ENCODE peak calls at places on chromosome 19, in ten cellular contexts. One of them, this sample, is unnamed.

GRCh38 chr19:15010497-15011255 is 31.0 kb upstream of the SLC1A6 start:
- DNase-seq in lower leg skin: no peak
- DNase-seq in right lobe of liver: no peak
- DNase-seq in HCT116: no peak
- DNase-seq in esophagus squamous epithelium: no peak
- DNase-seq in NB4: no peak
- DNase-seq in stomach: no peak
- DNase-seq in esophagus muscularis mucosa: no peak
- DNase-seq in adrenal gland: no peak
- DNase-seq in ovary: no peak
- DNase-seq in this sample: no peak

GRCh38 chr19:29549105-29550070 is 23.6 kb downstream of the VSTM2B start:
- DNase-seq in HCT116: no peak
- DNase-seq in esophagus muscularis mucosa: no peak
- DNase-seq in stomach: peak
- DNase-seq in ovary: no peak
- DNase-seq in right lobe of liver: no peak
- DNase-seq in NB4: no peak
- DNase-seq in esophagus squamous epithelium: no peak
- DNase-seq in lower leg skin: no peak
- DNase-seq in adrenal gland: no peak
- DNase-seq in this sample: no peak

GRCh38 chr19:30225615-30226463 is 146.3 kb upstream of the ZNF536 start:
- DNase-seq in right lobe of liver: no peak
- DNase-seq in esophagus squamous epithelium: no peak
- DNase-seq in NB4: no peak
- DNase-seq in adrenal gland: no peak
- DNase-seq in esophagus muscularis mucosa: no peak
- DNase-seq in lower leg skin: no peak
- DNase-seq in ovary: no peak
- DNase-seq in HCT116: no peak
- DNase-seq in stomach: no peak
- DNase-seq in this sample: no peak

GRCh38 chr19:28468701-28469459 is 744.1 kb downstream of the UQCRFS1 start:
- DNase-seq in NB4: peak
- DNase-seq in lower leg skin: no peak
- DNase-seq in esophagus squamous epithelium: no peak
- DNase-seq in right lobe of liver: peak
- DNase-seq in adrenal gland: no peak
- DNase-seq in esophagus muscularis mucosa: no peak
- DNase-seq in stomach: no peak
- DNase-seq in ovary: no peak
- DNase-seq in HCT116: no peak
- DNase-seq in this sample: no peak

GRCh38 chr19:39937094-39937493 is 2.7 kb upstream of the FCGBP start:
- DNase-seq in HCT116: no peak
- DNase-seq in esophagus muscularis mucosa: no peak
- DNase-seq in ovary: no peak
- DNase-seq in right lobe of liver: no peak
- DNase-seq in adrenal gland: no peak
- DNase-seq in lower leg skin: no peak
- DNase-seq in stomach: no peak
- DNase-seq in NB4: peak
- DNase-seq in esophagus squamous epithelium: no peak
- DNase-seq in this sample: no peak

GRCh38 chr19:12484371-12485322 is at the start of gene ZNF709:
- DNase-seq in ovary: peak
- DNase-seq in adrenal gland: peak
- DNase-seq in lower leg skin: peak
- DNase-seq in esophagus muscularis mucosa: peak
- DNase-seq in stomach: peak
- DNase-seq in NB4: peak
- DNase-seq in HCT116: no peak
- DNase-seq in right lobe of liver: peak
- DNase-seq in esophagus squamous epithelium: peak
- DNase-seq in this sample: peak

GRCh38 chr19:52946322-52947310 is 16.1 kb downstream of the ZNF816 start:
- DNase-seq in HCT116: no peak
- DNase-seq in lower leg skin: no peak
- DNase-seq in esophagus squamous epithelium: no peak
- DNase-seq in ovary: peak
- DNase-seq in NB4: no peak
- DNase-seq in stomach: peak
- DNase-seq in esophagus muscularis mucosa: no peak
- DNase-seq in right lobe of liver: no peak
- DNase-seq in adrenal gland: no peak
- DNase-seq in this sample: peak

GRCh38 chr19:4703671-4704316 is 19.8 kb downstream of the DPP9 start:
- DNase-seq in ovary: no peak
- DNase-seq in NB4: no peak
- DNase-seq in esophagus muscularis mucosa: no peak
- DNase-seq in HCT116: no peak
- DNase-seq in stomach: no peak
- DNase-seq in right lobe of liver: no peak
- DNase-seq in esophagus squamous epithelium: no peak
- DNase-seq in lower leg skin: no peak
- DNase-seq in adrenal gland: no peak
- DNase-seq in this sample: no peak

GRCh38 chr19:47719047-47719885 is 6.0 kb downstream of the EHD2 start:
- DNase-seq in esophagus muscularis mucosa: peak
- DNase-seq in esophagus squamous epithelium: no peak
- DNase-seq in adrenal gland: peak
- DNase-seq in ovary: peak
- DNase-seq in right lobe of liver: no peak
- DNase-seq in NB4: peak
- DNase-seq in HCT116: no peak
- DNase-seq in stomach: peak
- DNase-seq in lower leg skin: peak
- DNase-seq in this sample: peak

GRCh38 chr19:46347572-46347883 is 641 bp downstream of the PPP5C start:
- DNase-seq in right lobe of liver: no peak
- DNase-seq in esophagus squamous epithelium: no peak
- DNase-seq in esophagus muscularis mucosa: no peak
- DNase-seq in NB4: no peak
- DNase-seq in HCT116: no peak
- DNase-seq in adrenal gland: no peak
- DNase-seq in lower leg skin: no peak
- DNase-seq in stomach: no peak
- DNase-seq in ovary: no peak
- DNase-seq in this sample: no peak

GRCh38 chr19:58543826-58544590 is at the start of gene TRIM28:
- DNase-seq in adrenal gland: peak
- DNase-seq in stomach: peak
- DNase-seq in HCT116: peak
- DNase-seq in esophagus squamous epithelium: no peak
- DNase-seq in esophagus muscularis mucosa: peak
- DNase-seq in NB4: peak
- DNase-seq in right lobe of liver: peak
- DNase-seq in lower leg skin: peak
- DNase-seq in ovary: peak
- DNase-seq in this sample: peak

GRCh38 chr19:18972301-18972831 is 31.3 kb upstream of the HOMER3 start:
- DNase-seq in right lobe of liver: no peak
- DNase-seq in adrenal gland: no peak
- DNase-seq in NB4: peak
- DNase-seq in HCT116: no peak
- DNase-seq in ovary: no peak
- DNase-seq in esophagus muscularis mucosa: no peak
- DNase-seq in esophagus squamous epithelium: no peak
- DNase-seq in lower leg skin: no peak
- DNase-seq in stomach: no peak
- DNase-seq in this sample: peak

GRCh38 chr19:38484747-38485146 is 51.3 kb downstream of the RYR1 start:
- DNase-seq in stomach: no peak
- DNase-seq in esophagus squamous epithelium: no peak
- DNase-seq in adrenal gland: no peak
- DNase-seq in ovary: no peak
- DNase-seq in HCT116: no peak
- DNase-seq in NB4: no peak
- DNase-seq in right lobe of liver: no peak
- DNase-seq in lower leg skin: no peak
- DNase-seq in esophagus muscularis mucosa: no peak
- DNase-seq in this sample: no peak

GRCh38 chr19:39704181-39705044 is at the start of gene LGALS14:
- DNase-seq in adrenal gland: no peak
- DNase-seq in stomach: no peak
- DNase-seq in NB4: no peak
- DNase-seq in lower leg skin: no peak
- DNase-seq in esophagus muscularis mucosa: no peak
- DNase-seq in HCT116: no peak
- DNase-seq in ovary: no peak
- DNase-seq in esophagus squamous epithelium: no peak
- DNase-seq in right lobe of liver: no peak
- DNase-seq in this sample: no peak

GRCh38 chr19:46413262-46414031 is at the start of gene CCDC8:
- DNase-seq in right lobe of liver: peak
- DNase-seq in lower leg skin: no peak
- DNase-seq in stomach: no peak
- DNase-seq in HCT116: no peak
- DNase-seq in adrenal gland: peak
- DNase-seq in ovary: peak
- DNase-seq in esophagus muscularis mucosa: no peak
- DNase-seq in esophagus squamous epithelium: no peak
- DNase-seq in NB4: peak
- DNase-seq in this sample: peak

GRCh38 chr19:19064098-19064722 is 416 bp downstream of the SLC25A42 start:
- DNase-seq in right lobe of liver: no peak
- DNase-seq in stomach: no peak
- DNase-seq in esophagus muscularis mucosa: no peak
- DNase-seq in lower leg skin: no peak
- DNase-seq in adrenal gland: no peak
- DNase-seq in ovary: no peak
- DNase-seq in esophagus squamous epithelium: peak
- DNase-seq in NB4: no peak
- DNase-seq in HCT116: no peak
- DNase-seq in this sample: no peak

GRCh38 chr19:56538761-56539263 is at the start of gene ZFP28:
- DNase-seq in esophagus squamous epithelium: peak
- DNase-seq in HCT116: no peak
- DNase-seq in lower leg skin: peak
- DNase-seq in stomach: no peak
- DNase-seq in NB4: no peak
- DNase-seq in ovary: no peak
- DNase-seq in adrenal gland: no peak
- DNase-seq in right lobe of liver: peak
- DNase-seq in esophagus muscularis mucosa: peak
- DNase-seq in this sample: peak

GRCh38 chr19:56537442-56537841 is 1.3 kb upstream of the ZFP28 start:
- DNase-seq in right lobe of liver: no peak
- DNase-seq in lower leg skin: no peak
- DNase-seq in NB4: no peak
- DNase-seq in esophagus squamous epithelium: no peak
- DNase-seq in HCT116: no peak
- DNase-seq in esophagus muscularis mucosa: no peak
- DNase-seq in ovary: no peak
- DNase-seq in stomach: no peak
- DNase-seq in adrenal gland: no peak
- DNase-seq in this sample: no peak

GRCh38 chr19:56543776-56544175 is 5.0 kb downstream of the ZFP28 start:
- DNase-seq in lower leg skin: no peak
- DNase-seq in ovary: no peak
- DNase-seq in adrenal gland: no peak
- DNase-seq in HCT116: no peak
- DNase-seq in esophagus muscularis mucosa: no peak
- DNase-seq in esophagus squamous epithelium: no peak
- DNase-seq in right lobe of liver: no peak
- DNase-seq in stomach: no peak
- DNase-seq in NB4: no peak
- DNase-seq in this sample: no peak

GRCh38 chr19:56538254-56538760 is 441 bp upstream of the ZFP28 start:
- DNase-seq in lower leg skin: peak
- DNase-seq in esophagus squamous epithelium: peak
- DNase-seq in stomach: peak
- DNase-seq in ovary: peak
- DNase-seq in NB4: peak
- DNase-seq in adrenal gland: peak
- DNase-seq in esophagus muscularis mucosa: peak
- DNase-seq in HCT116: no peak
- DNase-seq in right lobe of liver: peak
- DNase-seq in this sample: peak
- TF ChIP-seq POLR2A in lower leg skin: no peak
- TF ChIP-seq POLR2A in esophagus squamous epithelium: no peak
- TF ChIP-seq POLR2A in stomach: no peak
- TF ChIP-seq POLR2A in ovary: no peak
- TF ChIP-seq POLR2A in NB4: no peak
- TF ChIP-seq POLR2A in adrenal gland: peak
- TF ChIP-seq POLR2A in esophagus muscularis mucosa: no peak
- TF ChIP-seq POLR2A in HCT116: no peak
- TF ChIP-seq POLR2A in right lobe of liver: no peak
- TF ChIP-seq POLR2A in this sample: peak

DNA sequence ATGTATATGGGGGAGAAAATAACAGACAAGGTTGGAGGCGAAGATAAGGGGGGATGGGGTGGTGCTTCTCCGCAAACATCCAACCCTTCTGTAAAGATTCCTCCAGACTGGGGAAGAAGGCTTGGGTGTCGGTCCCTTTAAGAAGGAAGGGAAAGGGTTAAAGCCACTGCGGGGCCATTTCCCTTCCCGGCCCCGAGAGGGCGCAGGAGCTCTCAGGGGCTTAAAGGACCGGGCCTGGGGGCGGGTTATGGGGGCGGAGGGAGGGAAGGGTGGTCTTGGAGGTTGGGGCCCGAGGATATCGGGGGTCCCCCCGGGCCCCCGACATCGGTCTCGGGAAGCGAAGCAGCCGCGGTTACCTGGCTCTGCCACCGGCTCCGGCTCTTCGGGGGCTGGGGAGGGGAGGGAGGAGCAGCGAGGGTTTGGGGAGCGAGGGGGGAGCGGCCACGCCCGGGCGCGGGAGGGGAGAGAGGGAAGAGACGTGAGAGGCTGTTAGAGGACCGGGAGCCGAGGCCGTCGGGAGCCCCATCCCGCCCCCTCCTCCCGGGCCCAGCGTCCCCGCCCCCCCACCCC is 2.8 kb downstream of the TNNT1 start:
- DNase-seq in stomach: no peak
- DNase-seq in ovary: no peak
- DNase-seq in NB4: peak
- DNase-seq in adrenal gland: no peak
- DNase-seq in right lobe of liver: no peak
- DNase-seq in esophagus muscularis mucosa: no peak
- DNase-seq in HCT116: peak
- DNase-seq in esophagus squamous epithelium: no peak
- DNase-seq in lower leg skin: no peak
- DNase-seq in this sample: no peak
- TF ChIP-seq POLR2A in stomach: no peak
- TF ChIP-seq POLR2A in ovary: no peak
- TF ChIP-seq POLR2A in NB4: no peak
- TF ChIP-seq POLR2A in adrenal gland: no peak
- TF ChIP-seq POLR2A in right lobe of liver: no peak
- TF ChIP-seq POLR2A in esophagus muscularis mucosa: no peak
- TF ChIP-seq POLR2A in HCT116: no peak
- TF ChIP-seq POLR2A in esophagus squamous epithelium: no peak
- TF ChIP-seq POLR2A in lower leg skin: no peak
- TF ChIP-seq POLR2A in this sample: no peak

GRCh38 chr19:3444695-3445234 is 35.6 kb downstream of the SMIM24 start:
- DNase-seq in NB4: no peak
- DNase-seq in adrenal gland: no peak
- DNase-seq in right lobe of liver: no peak
- DNase-seq in esophagus squamous epithelium: no peak
- DNase-seq in ovary: no peak
- DNase-seq in lower leg skin: no peak
- DNase-seq in HCT116: no peak
- DNase-seq in stomach: no peak
- DNase-seq in esophagus muscularis mucosa: no peak
- DNase-seq in this sample: no peak
- TF ChIP-seq POLR2A in NB4: no peak
- TF ChIP-seq POLR2A in adrenal gland: no peak
- TF ChIP-seq POLR2A in right lobe of liver: no peak
- TF ChIP-seq POLR2A in esophagus squamous epithelium: no peak
- TF ChIP-seq POLR2A in ovary: no peak
- TF ChIP-seq POLR2A in lower leg skin: no peak
- TF ChIP-seq POLR2A in HCT116: no peak
- TF ChIP-seq POLR2A in stomach: no peak
- TF ChIP-seq POLR2A in esophagus muscularis mucosa: no peak
- TF ChIP-seq POLR2A in this sample: no peak

GRCh38 chr19:34926685-34927375 is at the start of gene ZNF30:
- DNase-seq in adrenal gland: peak
- DNase-seq in esophagus squamous epithelium: peak
- DNase-seq in right lobe of liver: peak
- DNase-seq in ovary: peak
- DNase-seq in stomach: peak
- DNase-seq in HCT116: peak
- DNase-seq in esophagus muscularis mucosa: peak
- DNase-seq in lower leg skin: peak
- DNase-seq in NB4: peak
- DNase-seq in this sample: peak
- TF ChIP-seq POLR2A in adrenal gland: peak
- TF ChIP-seq POLR2A in esophagus squamous epithelium: no peak
- TF ChIP-seq POLR2A in right lobe of liver: peak
- TF ChIP-seq POLR2A in ovary: no peak
- TF ChIP-seq POLR2A in stomach: no peak
- TF ChIP-seq POLR2A in HCT116: no peak
- TF ChIP-seq POLR2A in esophagus muscularis mucosa: no peak
- TF ChIP-seq POLR2A in lower leg skin: no peak
- TF ChIP-seq POLR2A in NB4: no peak
- TF ChIP-seq POLR2A in this sample: no peak